ENCODE peak calls at places on chromosomes 11 and 22, in six cellular contexts. V, S, X, I, P and F are unnamed samples.

GRCh38 chr22:35327690-35328471 is 28.2 kb downstream of the TOM1 start:
- DNase-seq in V (no peak), S (no peak), X (no peak), I (no peak), P (no peak), F (no peak)

GRCh38 chr11:62433553-62434301 is 14.9 kb downstream of the SCGB1A1 start:
- DNase-seq in V (no peak), S (no peak), X (no peak), I (no peak), P (no peak), F (no peak)

GRCh38 chr11:72629266-72629665 is 45.0 kb downstream of the PDE2A start:
- DNase-seq in V (no peak), S (peak), X (no peak), I (no peak), P (no peak), F (no peak)

GRCh38 chr11:96655474-96655873 is 265.7 kb downstream of the JRKL start:
- DNase-seq in V (no peak), S (no peak), X (no peak), I (no peak), P (no peak), F (no peak)

GRCh38 chr11:2390871-2391662 is 9.5 kb upstream of the TSSC4 start:
- DNase-seq in V (no peak), S (no peak), X (no peak), I (no peak), P (peak), F (no peak)

GRCh38 chr11:12123177-12123576 is 12.8 kb downstream of the MICAL2 start:
- DNase-seq in V (no peak), S (no peak), X (no peak), I (no peak), P (no peak), F (no peak)

GRCh38 chr22:24315367-24315781 is 44.7 kb downstream of the SPECC1L start:
- DNase-seq in V (no peak), S (no peak), X (no peak), I (no peak), P (no peak), F (no peak)

GRCh38 chr11:44943118-44943517 is 7.6 kb downstream of the TP53I11 start:
- DNase-seq in V (no peak), S (no peak), X (no peak), I (peak), P (no peak), F (peak)

GRCh38 chr11:96090711-96091110 is 166.8 kb upstream of the MTMR2 start:
- DNase-seq in V (no peak), S (no peak), X (no peak), I (no peak), P (no peak), F (no peak)

GRCh38 chr11:61771995-61772455 is 19.6 kb downstream of the MYRF start:
- DNase-seq in V (no peak), S (no peak), X (peak), I (no peak), P (no peak), F (no peak)

GRCh38 chr22:39574779-39575551 is 4.4 kb downstream of the CACNA1I start:
- DNase-seq in V (no peak), S (peak), X (peak), I (no peak), P (no peak), F (no peak)